ENCODE peak calls at places on chromosome 1, in nine cellular contexts. One of them, this sample, is unnamed.

GRCh38 chr1:162218546-162218945 is 149.1 kb downstream of the NOS1AP start:
- DNase-seq in cardiac muscle cell: no peak
- DNase-seq in activated CD8-positive, alpha-beta memory T cell treated with anti-CD3 and anti-CD28 coated beads, Interleukin-2, amount 50 U/mL, for 4 hours: no peak
- DNase-seq in PC-9: no peak
- DNase-seq in amygdala: no peak
- DNase-seq in HT1080: no peak
- DNase-seq in lung microvascular endothelial cell: no peak
- DNase-seq in tibial nerve: no peak
- DNase-seq in hypothalamus: no peak
- DNase-seq in this sample: no peak

GRCh38 chr1:4603317-4604110 is 50.9 kb upstream of the AJAP1 start:
- DNase-seq in cardiac muscle cell: no peak
- DNase-seq in activated CD8-positive, alpha-beta memory T cell treated with anti-CD3 and anti-CD28 coated beads, Interleukin-2, amount 50 U/mL, for 4 hours: no peak
- DNase-seq in PC-9: no peak
- DNase-seq in amygdala: no peak
- DNase-seq in HT1080: peak; percentile 79
- DNase-seq in lung microvascular endothelial cell: no peak
- DNase-seq in tibial nerve: no peak
- DNase-seq in hypothalamus: no peak
- DNase-seq in this sample: no peak

GRCh38 chr1:31939484-31940329 is 1.5 kb upstream of the PTP4A2 start:
- DNase-seq in cardiac muscle cell: peak; percentile 91
- DNase-seq in activated CD8-positive, alpha-beta memory T cell treated with anti-CD3 and anti-CD28 coated beads, Interleukin-2, amount 50 U/mL, for 4 hours: peak; percentile 76
- DNase-seq in PC-9: peak; percentile 97
- DNase-seq in amygdala: no peak
- DNase-seq in HT1080: peak; percentile 89
- DNase-seq in lung microvascular endothelial cell: peak; percentile 53
- DNase-seq in tibial nerve: no peak
- DNase-seq in hypothalamus: no peak
- DNase-seq in this sample: peak; percentile 63

GRCh38 chr1:155077758-155078495 is 710 bp upstream of the EFNA3 start:
- DNase-seq in cardiac muscle cell: no peak
- DNase-seq in activated CD8-positive, alpha-beta memory T cell treated with anti-CD3 and anti-CD28 coated beads, Interleukin-2, amount 50 U/mL, for 4 hours: no peak
- DNase-seq in PC-9: peak; percentile 38
- DNase-seq in amygdala: no peak
- DNase-seq in HT1080: no peak
- DNase-seq in lung microvascular endothelial cell: no peak
- DNase-seq in tibial nerve: no peak
- DNase-seq in hypothalamus: no peak
- DNase-seq in this sample: no peak

GRCh38 chr1:160127865-160128523 is 12.4 kb downstream of the ATP1A2 start:
- DNase-seq in cardiac muscle cell: peak; percentile 54
- DNase-seq in activated CD8-positive, alpha-beta memory T cell treated with anti-CD3 and anti-CD28 coated beads, Interleukin-2, amount 50 U/mL, for 4 hours: no peak
- DNase-seq in PC-9: no peak
- DNase-seq in amygdala: no peak
- DNase-seq in HT1080: peak; percentile 70
- DNase-seq in lung microvascular endothelial cell: no peak
- DNase-seq in tibial nerve: no peak
- DNase-seq in hypothalamus: no peak
- DNase-seq in this sample: no peak

GRCh38 chr1:174988986-174989385 is 10.8 kb upstream of the CACYBP start:
- DNase-seq in cardiac muscle cell: no peak
- DNase-seq in activated CD8-positive, alpha-beta memory T cell treated with anti-CD3 and anti-CD28 coated beads, Interleukin-2, amount 50 U/mL, for 4 hours: no peak
- DNase-seq in PC-9: no peak
- DNase-seq in amygdala: no peak
- DNase-seq in HT1080: no peak
- DNase-seq in lung microvascular endothelial cell: no peak
- DNase-seq in tibial nerve: no peak
- DNase-seq in hypothalamus: no peak
- DNase-seq in this sample: no peak

GRCh38 chr1:81414417-81415087 is 386.2 kb upstream of the ADGRL2 start:
- DNase-seq in cardiac muscle cell: peak; percentile 78
- DNase-seq in activated CD8-positive, alpha-beta memory T cell treated with anti-CD3 and anti-CD28 coated beads, Interleukin-2, amount 50 U/mL, for 4 hours: no peak
- DNase-seq in PC-9: no peak
- DNase-seq in amygdala: no peak
- DNase-seq in HT1080: peak; percentile 44
- DNase-seq in lung microvascular endothelial cell: peak; percentile 30
- DNase-seq in tibial nerve: peak; percentile 52
- DNase-seq in hypothalamus: peak; percentile 13
- DNase-seq in this sample: peak; percentile 74

GRCh38 chr1:16189921-16190499 is 22.4 kb downstream of the ARHGEF19 start:
- DNase-seq in cardiac muscle cell: no peak
- DNase-seq in activated CD8-positive, alpha-beta memory T cell treated with anti-CD3 and anti-CD28 coated beads, Interleukin-2, amount 50 U/mL, for 4 hours: no peak
- DNase-seq in PC-9: no peak
- DNase-seq in amygdala: no peak
- DNase-seq in HT1080: no peak
- DNase-seq in lung microvascular endothelial cell: no peak
- DNase-seq in tibial nerve: no peak
- DNase-seq in hypothalamus: peak; percentile 25
- DNase-seq in this sample: no peak

GRCh38 chr1:178093150-178093957 is 550 bp upstream of the RASAL2 start:
- DNase-seq in cardiac muscle cell: peak; percentile 98
- DNase-seq in activated CD8-positive, alpha-beta memory T cell treated with anti-CD3 and anti-CD28 coated beads, Interleukin-2, amount 50 U/mL, for 4 hours: peak; percentile 18
- DNase-seq in PC-9: peak; percentile 90
- DNase-seq in amygdala: no peak
- DNase-seq in HT1080: peak; percentile 94
- DNase-seq in lung microvascular endothelial cell: peak; percentile 97
- DNase-seq in tibial nerve: peak; percentile 77
- DNase-seq in hypothalamus: peak; percentile 93
- DNase-seq in this sample: peak; percentile 98

GRCh38 chr1:214427871-214428277 is 123.5 kb downstream of the PTPN14 start:
- DNase-seq in cardiac muscle cell: peak; percentile 74
- DNase-seq in activated CD8-positive, alpha-beta memory T cell treated with anti-CD3 and anti-CD28 coated beads, Interleukin-2, amount 50 U/mL, for 4 hours: peak; percentile 27
- DNase-seq in PC-9: peak; percentile 40
- DNase-seq in amygdala: no peak
- DNase-seq in HT1080: peak; percentile 100
- DNase-seq in lung microvascular endothelial cell: peak; percentile 43
- DNase-seq in tibial nerve: no peak
- DNase-seq in hypothalamus: no peak
- DNase-seq in this sample: peak; percentile 81

GRCh38 chr1:161082996-161083742 is 6.2 kb downstream of the NECTIN4 start:
- DNase-seq in cardiac muscle cell: peak; percentile 94
- DNase-seq in activated CD8-positive, alpha-beta memory T cell treated with anti-CD3 and anti-CD28 coated beads, Interleukin-2, amount 50 U/mL, for 4 hours: no peak
- DNase-seq in PC-9: peak; percentile 98
- DNase-seq in amygdala: no peak
- DNase-seq in HT1080: peak; percentile 93
- DNase-seq in lung microvascular endothelial cell: no peak
- DNase-seq in tibial nerve: peak; percentile 40
- DNase-seq in hypothalamus: no peak
- DNase-seq in this sample: no peak

GRCh38 chr1:183152216-183152615 is 33.8 kb upstream of the LAMC2 start:
- DNase-seq in cardiac muscle cell: no peak
- DNase-seq in activated CD8-positive, alpha-beta memory T cell treated with anti-CD3 and anti-CD28 coated beads, Interleukin-2, amount 50 U/mL, for 4 hours: no peak
- DNase-seq in PC-9: no peak
- DNase-seq in amygdala: no peak
- DNase-seq in HT1080: no peak
- DNase-seq in lung microvascular endothelial cell: no peak
- DNase-seq in tibial nerve: no peak
- DNase-seq in hypothalamus: no peak
- DNase-seq in this sample: no peak

GRCh38 chr1:226201029-226201593 is 14.6 kb upstream of the ACBD3 start:
- DNase-seq in cardiac muscle cell: peak; percentile 42
- DNase-seq in activated CD8-positive, alpha-beta memory T cell treated with anti-CD3 and anti-CD28 coated beads, Interleukin-2, amount 50 U/mL, for 4 hours: no peak
- DNase-seq in PC-9: no peak
- DNase-seq in amygdala: no peak
- DNase-seq in HT1080: no peak
- DNase-seq in lung microvascular endothelial cell: peak; percentile 31
- DNase-seq in tibial nerve: no peak
- DNase-seq in hypothalamus: no peak
- DNase-seq in this sample: peak; percentile 55

GRCh38 chr1:232279909-232280308 is 350.0 kb downstream of the SIPA1L2 start:
- DNase-seq in cardiac muscle cell: no peak
- DNase-seq in activated CD8-positive, alpha-beta memory T cell treated with anti-CD3 and anti-CD28 coated beads, Interleukin-2, amount 50 U/mL, for 4 hours: no peak
- DNase-seq in PC-9: no peak
- DNase-seq in amygdala: no peak
- DNase-seq in HT1080: no peak
- DNase-seq in lung microvascular endothelial cell: no peak
- DNase-seq in tibial nerve: no peak
- DNase-seq in hypothalamus: no peak
- DNase-seq in this sample: no peak

GRCh38 chr1:154750681-154751665 is 119.1 kb downstream of the KCNN3 start:
- DNase-seq in cardiac muscle cell: no peak
- DNase-seq in activated CD8-positive, alpha-beta memory T cell treated with anti-CD3 and anti-CD28 coated beads, Interleukin-2, amount 50 U/mL, for 4 hours: no peak
- DNase-seq in PC-9: no peak
- DNase-seq in amygdala: no peak
- DNase-seq in HT1080: no peak
- DNase-seq in lung microvascular endothelial cell: no peak
- DNase-seq in tibial nerve: no peak
- DNase-seq in hypothalamus: no peak
- DNase-seq in this sample: no peak

GRCh38 chr1:185632659-185633428 is 101.3 kb upstream of the HMCN1 start:
- DNase-seq in cardiac muscle cell: peak; percentile 96
- DNase-seq in activated CD8-positive, alpha-beta memory T cell treated with anti-CD3 and anti-CD28 coated beads, Interleukin-2, amount 50 U/mL, for 4 hours: no peak
- DNase-seq in PC-9: no peak
- DNase-seq in amygdala: no peak
- DNase-seq in HT1080: peak; percentile 7
- DNase-seq in lung microvascular endothelial cell: no peak
- DNase-seq in tibial nerve: no peak
- DNase-seq in hypothalamus: no peak
- DNase-seq in this sample: no peak

GRCh38 chr1:6261615-6261995 is 707 bp upstream of the GPR153 start:
- DNase-seq in cardiac muscle cell: no peak
- DNase-seq in activated CD8-positive, alpha-beta memory T cell treated with anti-CD3 and anti-CD28 coated beads, Interleukin-2, amount 50 U/mL, for 4 hours: no peak
- DNase-seq in PC-9: no peak
- DNase-seq in amygdala: no peak
- DNase-seq in HT1080: no peak
- DNase-seq in lung microvascular endothelial cell: no peak
- DNase-seq in tibial nerve: no peak
- DNase-seq in hypothalamus: no peak
- DNase-seq in this sample: no peak

GRCh38 chr1:2411801-2412394 is 466 bp downstream of the PEX10 start:
- DNase-seq in cardiac muscle cell: peak; percentile 12
- DNase-seq in activated CD8-positive, alpha-beta memory T cell treated with anti-CD3 and anti-CD28 coated beads, Interleukin-2, amount 50 U/mL, for 4 hours: no peak
- DNase-seq in PC-9: peak; percentile 50
- DNase-seq in amygdala: no peak
- DNase-seq in HT1080: peak; percentile 34
- DNase-seq in lung microvascular endothelial cell: no peak
- DNase-seq in tibial nerve: no peak
- DNase-seq in hypothalamus: no peak
- DNase-seq in this sample: no peak

GRCh38 chr1:59279651-59280050 is 17.2 kb upstream of the FGGY start:
- DNase-seq in cardiac muscle cell: peak; percentile 32
- DNase-seq in activated CD8-positive, alpha-beta memory T cell treated with anti-CD3 and anti-CD28 coated beads, Interleukin-2, amount 50 U/mL, for 4 hours: no peak
- DNase-seq in PC-9: no peak
- DNase-seq in amygdala: no peak
- DNase-seq in HT1080: no peak
- DNase-seq in lung microvascular endothelial cell: peak; percentile 20
- DNase-seq in tibial nerve: no peak
- DNase-seq in hypothalamus: no peak
- DNase-seq in this sample: no peak

GRCh38 chr1:229578168-229579100 is 19.9 kb upstream of the ABCB10 start:
- DNase-seq in cardiac muscle cell: no peak
- DNase-seq in activated CD8-positive, alpha-beta memory T cell treated with anti-CD3 and anti-CD28 coated beads, Interleukin-2, amount 50 U/mL, for 4 hours: no peak
- DNase-seq in PC-9: no peak
- DNase-seq in amygdala: no peak
- DNase-seq in HT1080: no peak
- DNase-seq in lung microvascular endothelial cell: no peak
- DNase-seq in tibial nerve: no peak
- DNase-seq in hypothalamus: no peak
- DNase-seq in this sample: no peak

GRCh38 chr1:206560021-206560716 is 52.1 kb downstream of the EIF2D start:
- DNase-seq in cardiac muscle cell: peak; percentile 18
- DNase-seq in activated CD8-positive, alpha-beta memory T cell treated with anti-CD3 and anti-CD28 coated beads, Interleukin-2, amount 50 U/mL, for 4 hours: no peak
- DNase-seq in PC-9: no peak
- DNase-seq in amygdala: no peak
- DNase-seq in HT1080: no peak
- DNase-seq in lung microvascular endothelial cell: no peak
- DNase-seq in tibial nerve: no peak
- DNase-seq in hypothalamus: no peak
- DNase-seq in this sample: no peak

GRCh38 chr1:98044071-98044697 is 123.3 kb upstream of the DPYD start:
- DNase-seq in cardiac muscle cell: no peak
- DNase-seq in activated CD8-positive, alpha-beta memory T cell treated with anti-CD3 and anti-CD28 coated beads, Interleukin-2, amount 50 U/mL, for 4 hours: no peak
- DNase-seq in PC-9: no peak
- DNase-seq in amygdala: no peak
- DNase-seq in HT1080: no peak
- DNase-seq in lung microvascular endothelial cell: no peak
- DNase-seq in tibial nerve: no peak
- DNase-seq in hypothalamus: no peak
- DNase-seq in this sample: no peak

GRCh38 chr1:39243302-39243701 is 38.8 kb downstream of the MACF1 start:
- DNase-seq in cardiac muscle cell: no peak
- DNase-seq in activated CD8-positive, alpha-beta memory T cell treated with anti-CD3 and anti-CD28 coated beads, Interleukin-2, amount 50 U/mL, for 4 hours: no peak
- DNase-seq in PC-9: no peak
- DNase-seq in amygdala: no peak
- DNase-seq in HT1080: no peak
- DNase-seq in lung microvascular endothelial cell: no peak
- DNase-seq in tibial nerve: no peak
- DNase-seq in hypothalamus: no peak
- DNase-seq in this sample: no peak

GRCh38 chr1:182552527-182552926 is 36.5 kb downstream of the RNASEL start:
- DNase-seq in cardiac muscle cell: no peak
- DNase-seq in activated CD8-positive, alpha-beta memory T cell treated with anti-CD3 and anti-CD28 coated beads, Interleukin-2, amount 50 U/mL, for 4 hours: no peak
- DNase-seq in PC-9: no peak
- DNase-seq in amygdala: no peak
- DNase-seq in HT1080: no peak
- DNase-seq in lung microvascular endothelial cell: no peak
- DNase-seq in tibial nerve: no peak
- DNase-seq in hypothalamus: no peak
- DNase-seq in this sample: no peak

GRCh38 chr1:156767879-156768608 is 709 bp downstream of the PRCC start:
- DNase-seq in cardiac muscle cell: no peak
- DNase-seq in activated CD8-positive, alpha-beta memory T cell treated with anti-CD3 and anti-CD28 coated beads, Interleukin-2, amount 50 U/mL, for 4 hours: no peak
- DNase-seq in PC-9: no peak
- DNase-seq in amygdala: no peak
- DNase-seq in HT1080: peak; percentile 18
- DNase-seq in lung microvascular endothelial cell: peak; percentile 34
- DNase-seq in tibial nerve: no peak
- DNase-seq in hypothalamus: peak; percentile 16
- DNase-seq in this sample: peak; percentile 51